ENCODE peak calls at places on chromosomes 4 and X, in six cellular contexts. V is fibroblast of pulmonary artery, Z is fibroblast of villous mesenchyme, U is transverse colon, R is mammary epithelial cell, I is fibroblast of the aortic adventitia. N is an unnamed sample.

GRCh38 chr4:140052050-140052449 is 101.9 kb downstream of the MAML3 start:
- DNase-seq in Z (peak), V (peak), U (peak), R (peak), I (peak), N (peak)

GRCh38 chr4:103099691-103100392 is at the start of gene BDH2:
- DNase-seq in R (peak), U (peak), I (peak), V (peak), Z (peak), N (peak)

GRCh38 chr4:146763560-146763959 is 124.9 kb downstream of the POU4F2 start:
- DNase-seq in V (no peak), R (no peak), U (no peak), I (no peak), Z (no peak), N (no peak)

GRCh38 chr4:141713771-141714445 is 77.5 kb downstream of the IL15 start:
- DNase-seq in V (peak), U (no peak), R (peak), I (peak), Z (peak), N (peak)

GRCh38 chrX:129780441-129781105 is 824 bp downstream of the SASH3 start:
- DNase-seq in U (no peak), V (no peak), I (no peak), R (no peak), Z (no peak), N (no peak)

GRCh38 chr4:73847507-73848182 is 5.5 kb upstream of the PF4V1 start:
- DNase-seq in R (no peak), U (no peak), V (no peak), I (no peak), Z (no peak), N (no peak)

GRCh38 chr4:124414641-124415040 is 297.9 kb downstream of the ANKRD50 start:
- DNase-seq in V (peak), R (peak), Z (peak), U (no peak), I (peak), N (peak)

GRCh38 chr4:104490096-104490769 is 4.5 kb downstream of the CXXC4 start:
- DNase-seq in V (no peak), U (peak), R (no peak), Z (no peak), I (no peak), N (no peak)

GRCh38 chr4:176755001-176755400 is 37.7 kb downstream of the VEGFC start:
- DNase-seq in U (no peak), V (no peak), Z (no peak), I (no peak), R (no peak), N (no peak)

GRCh38 chr4:146237092-146237491 is 22.8 kb downstream of the REELD1 start:
- DNase-seq in I (no peak), V (no peak), R (no peak), Z (no peak), U (no peak), N (no peak)

GRCh38 chr4:132506568-132506967 is 642.5 kb upstream of the PCDH10 start:
- DNase-seq in V (no peak), R (no peak), U (no peak), Z (no peak), I (no peak), N (no peak)

GRCh38 chr4:13907255-13907751 is 279.8 kb upstream of the BOD1L1 start:
- DNase-seq in Z (peak), R (peak), I (peak), V (peak), U (no peak), N (peak)

GRCh38 chr4:67327245-67327860 is 217.9 kb downstream of the CENPC start:
- DNase-seq in V (peak), U (peak), Z (peak), I (peak), R (peak), N (peak)

GRCh38 chr4:67333663-67334062 is 211.6 kb downstream of the CENPC start:
- DNase-seq in R (no peak), I (peak), V (no peak), U (no peak), Z (no peak), N (no peak)

GRCh38 chr4:67332627-67333026 is 212.7 kb downstream of the CENPC start:
- DNase-seq in V (peak), Z (no peak), I (no peak), R (peak), U (no peak), N (peak)
- TF ChIP-seq CTCF in V (peak), Z (peak), I (peak), R (peak), U (no peak), N (peak)

GRCh38 chr4:96342790-96343455 is 503.0 kb downstream of the PDHA2 start:
- DNase-seq in R (no peak), V (no peak), Z (no peak), I (no peak), U (no peak), N (no peak)
- H3K4me3 ChIP-seq in R (no peak), V (no peak), Z (no peak), I (no peak), U (no peak), N (no peak)

GRCh38 chr4:120406960-120407359 is 340.3 kb upstream of the MAD2L1 start:
- DNase-seq in Z (no peak), U (no peak), R (no peak), I (no peak), V (no peak), N (no peak)
- TF ChIP-seq CTCF in Z (no peak), U (no peak), R (no peak), I (no peak), V (no peak), N (no peak)

GRCh38 chrX:153971632-153972367 is at the start of gene HCFC1:
- DNase-seq in Z (peak), U (peak), R (peak), I (peak), V (peak), N (peak)

GRCh38 chrX:153974726-153975286 is 2.3 kb downstream of the TMEM187 start:
- DNase-seq in Z (no peak), I (no peak), U (no peak), R (no peak), V (no peak), N (no peak)

GRCh38 chrX:153973127-153974002 is 811 bp downstream of the TMEM187 start:
- DNase-seq in V (no peak), R (no peak), Z (no peak), U (no peak), I (peak), N (no peak)

GRCh38 chrX:153972368-153973126 is at the start of gene TMEM187:
- DNase-seq in Z (peak), V (peak), R (peak), I (peak), U (peak), N (peak)

DNA sequence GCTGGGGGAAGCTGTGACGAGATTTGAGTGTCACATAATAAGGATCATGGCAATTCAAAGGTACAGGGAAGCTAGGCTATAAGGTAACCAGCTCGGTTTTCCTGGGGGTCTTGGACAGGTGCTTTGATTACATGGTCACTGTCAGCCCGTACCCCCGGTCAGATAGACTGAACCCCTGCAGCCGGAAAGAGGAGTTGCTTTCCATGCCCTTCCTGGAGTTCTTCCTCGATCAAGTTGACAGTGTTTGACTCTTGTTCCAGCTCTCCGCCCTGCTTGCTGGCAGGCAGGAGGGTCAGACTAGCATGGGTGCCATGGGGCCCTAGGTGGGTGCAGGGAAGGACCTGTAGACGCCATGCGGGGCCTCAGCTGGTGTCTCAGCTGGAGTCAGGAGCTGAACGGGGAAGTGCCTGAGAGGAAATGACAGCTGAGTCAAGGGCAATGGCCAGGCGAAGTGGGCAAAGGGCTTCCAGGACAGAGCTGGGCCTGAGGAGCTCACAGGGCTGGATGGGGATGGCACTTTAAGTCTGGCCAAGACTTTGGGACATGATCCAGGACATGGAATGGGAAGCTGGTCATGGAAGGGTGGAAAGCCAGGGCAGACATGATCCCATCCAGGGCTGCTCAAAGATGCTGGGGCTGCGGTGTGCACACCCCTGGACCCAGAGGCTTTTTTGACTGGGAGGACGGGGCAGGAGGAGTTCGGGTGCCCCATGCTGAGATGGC is 1.6 kb downstream of the TMEM187 start:
- DNase-seq in R (no peak), Z (no peak), U (no peak), V (no peak), I (no peak), N (no peak)
- H3K4me3 ChIP-seq in R (no peak), Z (no peak), U (no peak), V (peak), I (peak), N (no peak)

GRCh38 chr4:149896428-149896827 is 80.8 kb upstream of the IQCM start:
- DNase-seq in Z (peak), V (peak), I (peak), R (peak), U (no peak), N (peak)
- TF ChIP-seq CTCF in Z (peak), V (peak), I (peak), R (peak), U (no peak), N (peak)

GRCh38 chrX:71052721-71053120 is 15.4 kb downstream of the SNX12 start:
- DNase-seq in V (no peak), Z (no peak), R (no peak), I (no peak), U (no peak), N (no peak)
- H3K4me3 ChIP-seq in V (no peak), Z (no peak), R (no peak), I (no peak), U (no peak), N (no peak)

DNA sequence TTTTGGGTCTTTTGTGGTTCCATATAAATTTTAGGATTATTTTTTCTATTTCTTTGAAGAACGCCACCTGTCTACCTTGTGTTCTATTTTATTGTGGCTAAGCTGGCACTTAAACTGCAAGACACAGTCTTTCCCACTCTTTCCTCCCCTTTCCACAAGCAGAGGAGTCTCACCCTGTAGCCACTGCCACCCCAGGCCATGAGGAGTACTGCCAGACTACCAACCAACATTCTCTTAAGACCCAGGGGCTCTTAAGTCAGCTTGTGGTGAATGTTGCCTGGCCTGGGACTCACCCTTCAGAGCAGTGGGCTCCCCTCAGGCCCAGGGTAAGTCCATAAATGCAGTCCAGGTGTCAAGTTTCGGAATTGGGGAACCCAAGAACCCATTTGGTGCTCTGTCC is 58.0 kb upstream of the FMR1 start:
- DNase-seq in I (no peak), V (no peak), Z (no peak), R (no peak), U (no peak), N (no peak)
- TF ChIP-seq CTCF in I (no peak), V (no peak), Z (no peak), R (no peak), U (no peak), N (no peak)

GRCh38 chrX:96563663-96564062 is 121.0 kb upstream of the DIAPH2 start:
- DNase-seq in V (peak), R (no peak), Z (peak), U (no peak), I (peak), N (peak)
- H3K4me3 ChIP-seq in V (no peak), R (no peak), Z (no peak), U (no peak), I (no peak), N (no peak)